ENCODE peak calls at places on chromosomes 12 and 14, in seven cellular contexts. L is tibial nerve, C is heart left ventricle, R is lower leg skin, E is body of pancreas, A is NB4, O is stomach. I is an unnamed sample.

GRCh38 chr12:120381752-120382419 is 12.9 kb upstream of the MSI1 start:
- DNase-seq in L (no peak), C (no peak), R (no peak), E (no peak), A (no peak), O (no peak), I (no peak)

GRCh38 chr14:76827696-76828301 is 1.6 kb downstream of the LRRC74A start:
- DNase-seq in L (no peak), C (peak; percentile 62), R (no peak), E (peak; percentile 53), A (peak; percentile 33), O (no peak), I (no peak)

GRCh38 chr12:21526721-21527345 is 737 bp downstream of the SPX start:
- DNase-seq in L (no peak), C (no peak), R (no peak), E (peak; percentile 55), A (no peak), O (no peak), I (no peak)

GRCh38 chr12:13880613-13881012 is 100.8 kb downstream of the GRIN2B start:
- DNase-seq in L (no peak), C (no peak), R (no peak), E (no peak), A (no peak), O (no peak), I (no peak)

GRCh38 chr12:56829908-56830307 is 66.8 kb downstream of the HSD17B6 start:
- DNase-seq in L (no peak), C (no peak), R (no peak), E (no peak), A (no peak), O (no peak), I (no peak)

GRCh38 chr12:120687570-120688289 is 781 bp downstream of the MLEC start:
- DNase-seq in L (no peak), C (no peak), R (no peak), E (peak; percentile 34), A (peak; percentile 63), O (no peak), I (peak; percentile 64)

GRCh38 chr12:6535960-6536847 is 1.9 kb downstream of the GAPDH start:
- DNase-seq in L (no peak), C (no peak), R (no peak), E (no peak), A (peak; percentile 19), O (no peak), I (peak; percentile 51)

GRCh38 chr12:24664151-24664550 is 284.8 kb downstream of the BCAT1 start:
- DNase-seq in L (no peak), C (no peak), R (no peak), E (no peak), A (peak; percentile 32), O (no peak), I (no peak)

GRCh38 chr12:28759334-28759733 is 389.7 kb upstream of the FAR2 start:
- DNase-seq in L (no peak), C (no peak), R (no peak), E (no peak), A (peak; percentile 31), O (no peak), I (no peak)

GRCh38 chr14:38208825-38209562 is 1.3 kb downstream of the SSTR1 start:
- DNase-seq in L (no peak), C (no peak), R (no peak), E (peak; percentile 86), A (no peak), O (peak; percentile 88), I (no peak)

GRCh38 chr12:88775742-88776151 is 195.5 kb upstream of the KITLG start:
- DNase-seq in L (no peak), C (no peak), R (no peak), E (peak; percentile 58), A (no peak), O (no peak), I (no peak)

GRCh38 chr12:113222730-113223531 is 1.7 kb downstream of the TPCN1 start:
- DNase-seq in L (peak; percentile 75), C (peak; percentile 74), R (no peak), E (peak; percentile 94), A (peak; percentile 60), O (peak; percentile 74), I (peak; percentile 34)

GRCh38 chr12:58310368-58310767 is 369.0 kb downstream of the ATP23 start:
- DNase-seq in L (no peak), C (no peak), R (no peak), E (no peak), A (no peak), O (no peak), I (no peak)

GRCh38 chr12:91177380-91177779 is 5.2 kb downstream of the DCN start:
- DNase-seq in L (no peak), C (no peak), R (no peak), E (no peak), A (no peak), O (no peak), I (no peak)

GRCh38 chr12:128088926-128089325 is 178.0 kb upstream of the TMEM132C start:
- DNase-seq in L (no peak), C (no peak), R (no peak), E (no peak), A (no peak), O (no peak), I (no peak)

GRCh38 chr14:46820291-46820690 is 168.7 kb upstream of the RPL10L start:
- DNase-seq in L (no peak), C (no peak), R (no peak), E (no peak), A (no peak), O (no peak), I (no peak)

GRCh38 chr14:46818147-46818546 is 166.6 kb upstream of the RPL10L start:
- DNase-seq in L (no peak), C (no peak), R (no peak), E (no peak), A (no peak), O (no peak), I (no peak)

GRCh38 chr14:46819117-46819516 is 167.5 kb upstream of the RPL10L start:
- DNase-seq in L (no peak), C (no peak), R (no peak), E (no peak), A (no peak), O (no peak), I (no peak)
- TF ChIP-seq POLR2A in L (no peak), C (no peak), R (no peak), E (no peak), A (no peak), O (no peak), I (no peak)

DNA sequence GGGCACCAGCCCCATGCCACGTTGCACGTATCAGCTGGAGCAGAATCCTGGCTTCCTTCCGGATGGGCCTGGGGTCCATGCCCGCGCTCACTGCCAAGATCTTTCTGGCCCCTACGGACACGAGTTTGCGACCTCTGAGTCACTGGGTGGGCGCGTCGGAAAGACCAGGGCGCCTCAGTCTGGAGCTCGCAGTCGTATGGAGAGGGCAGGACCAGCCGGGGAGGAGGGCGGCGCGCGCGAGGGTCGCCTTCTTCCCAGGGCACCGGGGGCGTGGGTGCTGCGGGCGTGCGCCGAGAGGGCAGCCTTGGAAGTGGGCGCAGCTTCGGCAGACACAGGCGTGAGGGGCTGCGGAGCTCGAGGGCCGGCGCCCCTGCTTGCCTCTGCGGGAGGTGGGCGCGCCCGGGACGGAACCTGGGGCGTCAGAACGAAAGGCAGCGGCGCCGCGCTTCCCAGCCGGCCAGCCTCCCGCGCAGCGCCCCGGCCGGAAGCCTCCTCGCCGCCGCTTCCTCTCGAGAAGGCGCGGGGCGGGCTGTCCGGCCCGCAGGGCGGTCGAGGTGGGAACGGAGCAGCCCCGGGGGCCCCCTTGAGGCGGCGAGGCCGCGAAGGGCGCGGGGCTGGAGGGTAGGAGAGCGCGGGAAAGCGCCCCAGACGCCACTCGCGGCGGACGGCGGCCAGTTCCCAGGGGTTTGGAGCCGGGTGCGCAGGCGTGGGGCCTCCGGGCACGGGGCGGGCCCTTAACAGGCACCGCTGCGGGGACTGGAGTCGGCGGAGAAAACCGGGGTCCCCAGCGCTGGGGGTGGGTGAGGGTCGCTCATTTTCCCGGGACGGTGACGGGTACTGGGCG is at the start of gene ARL6IP4:
- DNase-seq in L (no peak), C (peak; percentile 73), R (peak; percentile 92), E (peak; percentile 56), A (peak; percentile 90), O (peak; percentile 70), I (peak; percentile 89)
- TF ChIP-seq POLR2A in L (peak; percentile 86), C (peak; percentile 75), R (peak; percentile 40), E (peak; percentile 38), A (peak; percentile 83), O (no peak), I (peak; percentile 70)

GRCh38 chr12:53499261-53500118 is at the start of gene MAP3K12:
- DNase-seq in L (peak; percentile 68), C (peak; percentile 69), R (peak; percentile 93), E (peak; percentile 48), A (peak; percentile 66), O (peak; percentile 48), I (peak; percentile 56)
- TF ChIP-seq POLR2A in L (no peak), C (no peak), R (no peak), E (no peak), A (no peak), O (no peak), I (no peak)

GRCh38 chr12:1670244-1670814 is 20.5 kb upstream of the ADIPOR2 start:
- DNase-seq in L (no peak), C (no peak), R (peak; percentile 79), E (no peak), A (no peak), O (peak; percentile 72), I (no peak)

GRCh38 chr12:1670815-1671268 is 20.0 kb upstream of the ADIPOR2 start:
- DNase-seq in L (no peak), C (no peak), R (peak; percentile 66), E (no peak), A (no peak), O (no peak), I (no peak)

GRCh38 chr12:1666215-1666614 is 24.7 kb upstream of the ADIPOR2 start:
- DNase-seq in L (no peak), C (no peak), R (no peak), E (no peak), A (peak; percentile 22), O (no peak), I (peak; percentile 96)

GRCh38 chr12:1666685-1667162 is 24.1 kb upstream of the ADIPOR2 start:
- DNase-seq in L (no peak), C (no peak), R (no peak), E (peak; percentile 34), A (peak; percentile 77), O (no peak), I (peak; percentile 79)

DNA sequence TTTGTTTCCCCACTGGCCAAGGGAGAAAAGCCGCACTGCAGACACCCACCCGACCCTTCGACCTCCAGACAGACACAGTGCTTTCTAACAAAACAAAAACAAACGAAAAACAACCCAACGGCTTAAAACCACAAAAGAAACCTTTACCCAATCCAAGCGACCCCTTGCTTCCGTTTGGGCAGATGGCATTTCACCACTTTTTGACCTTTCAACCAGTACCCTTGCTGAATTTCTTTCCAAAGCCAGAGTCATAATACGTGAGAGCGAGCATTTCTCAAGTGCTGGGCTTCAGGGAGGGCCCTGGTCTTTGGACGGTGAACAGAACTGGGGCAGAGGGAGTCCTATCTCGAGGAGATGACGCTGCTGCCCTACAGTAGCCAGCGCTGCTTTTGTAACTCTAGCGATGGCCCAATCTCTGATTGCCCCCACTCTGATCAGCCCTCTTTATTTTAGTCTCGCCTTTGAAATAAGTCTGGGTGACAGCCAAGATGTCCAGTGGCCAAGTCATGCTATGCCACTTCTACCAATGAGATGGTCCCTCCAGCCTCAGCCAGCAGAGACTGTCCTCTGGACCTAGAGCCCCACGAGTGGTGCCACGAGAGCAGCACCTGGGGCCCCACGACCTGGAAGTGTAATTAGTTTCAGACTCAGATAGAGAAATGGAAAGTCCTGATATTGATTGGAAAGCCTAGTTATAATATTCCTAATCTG is 21.9 kb upstream of the ADIPOR2 start:
- DNase-seq in L (no peak), C (peak; percentile 91), R (peak; percentile 82), E (no peak), A (peak; percentile 95), O (no peak), I (peak; percentile 79)
- TF ChIP-seq POLR2A in L (no peak), C (peak; percentile 67), R (no peak), E (no peak), A (no peak), O (no peak), I (no peak)

I was measured in erythroblast.